ENCODE peak calls at places on chromosomes 11 and 22, in ten cellular contexts. One of them, this sample, is unnamed.

GRCh38 chr11:14593671-14594070 is 49.9 kb upstream of the PDE3B start:
- DNase-seq in AG09309: no peak
- DNase-seq in psoas muscle: no peak
- DNase-seq in Peyer's patch: no peak
- DNase-seq in RWPE2: no peak
- DNase-seq in activated CD8-positive, alpha-beta T cell treated with anti-CD3 and anti-CD28 coated beads for 36 hours: no peak
- DNase-seq in chondrocyte: no peak
- DNase-seq in uterus: no peak
- DNase-seq in progenitor cell of endocrine pancreas: no peak
- DNase-seq in astrocyte of the spinal cord: no peak
- DNase-seq in this sample: no peak

GRCh38 chr11:65906602-65907001 is 6.4 kb upstream of the FOSL1 start:
- DNase-seq in uterus: no peak
- DNase-seq in activated CD8-positive, alpha-beta T cell treated with anti-CD3 and anti-CD28 coated beads for 36 hours: no peak
- DNase-seq in Peyer's patch: no peak
- DNase-seq in astrocyte of the spinal cord: no peak
- DNase-seq in AG09309: no peak
- DNase-seq in progenitor cell of endocrine pancreas: no peak
- DNase-seq in psoas muscle: no peak
- DNase-seq in chondrocyte: no peak
- DNase-seq in RWPE2: no peak
- DNase-seq in this sample: no peak

GRCh38 chr22:49968313-49968830 is 7.8 kb downstream of the PIM3 start:
- DNase-seq in progenitor cell of endocrine pancreas: no peak
- DNase-seq in chondrocyte: peak; percentile 85
- DNase-seq in Peyer's patch: peak; percentile 46
- DNase-seq in AG09309: no peak
- DNase-seq in uterus: peak; percentile 24
- DNase-seq in activated CD8-positive, alpha-beta T cell treated with anti-CD3 and anti-CD28 coated beads for 36 hours: no peak
- DNase-seq in psoas muscle: peak; percentile 60
- DNase-seq in RWPE2: no peak
- DNase-seq in astrocyte of the spinal cord: no peak
- DNase-seq in this sample: no peak

GRCh38 chr11:65921876-65922275 is 2.6 kb downstream of the DRAP1 start:
- DNase-seq in activated CD8-positive, alpha-beta T cell treated with anti-CD3 and anti-CD28 coated beads for 36 hours: no peak
- DNase-seq in astrocyte of the spinal cord: no peak
- DNase-seq in psoas muscle: no peak
- DNase-seq in AG09309: no peak
- DNase-seq in chondrocyte: no peak
- DNase-seq in Peyer's patch: no peak
- DNase-seq in RWPE2: no peak
- DNase-seq in uterus: no peak
- DNase-seq in progenitor cell of endocrine pancreas: no peak
- DNase-seq in this sample: no peak

GRCh38 chr22:29751139-29751538 is 15.7 kb downstream of the ZMAT5 start:
- DNase-seq in progenitor cell of endocrine pancreas: no peak
- DNase-seq in activated CD8-positive, alpha-beta T cell treated with anti-CD3 and anti-CD28 coated beads for 36 hours: peak; percentile 41
- DNase-seq in uterus: no peak
- DNase-seq in RWPE2: no peak
- DNase-seq in Peyer's patch: no peak
- DNase-seq in psoas muscle: no peak
- DNase-seq in astrocyte of the spinal cord: no peak
- DNase-seq in chondrocyte: no peak
- DNase-seq in AG09309: no peak
- DNase-seq in this sample: no peak

GRCh38 chr11:10401275-10401674 is 53.8 kb upstream of the AMPD3 start:
- DNase-seq in AG09309: no peak
- DNase-seq in chondrocyte: no peak
- DNase-seq in activated CD8-positive, alpha-beta T cell treated with anti-CD3 and anti-CD28 coated beads for 36 hours: no peak
- DNase-seq in psoas muscle: no peak
- DNase-seq in astrocyte of the spinal cord: peak; percentile 41
- DNase-seq in uterus: no peak
- DNase-seq in Peyer's patch: no peak
- DNase-seq in RWPE2: no peak
- DNase-seq in progenitor cell of endocrine pancreas: no peak
- DNase-seq in this sample: no peak

GRCh38 chr11:122833133-122833470 is 5.2 kb upstream of the CRTAM start:
- DNase-seq in progenitor cell of endocrine pancreas: no peak
- DNase-seq in chondrocyte: no peak
- DNase-seq in RWPE2: no peak
- DNase-seq in astrocyte of the spinal cord: no peak
- DNase-seq in uterus: no peak
- DNase-seq in AG09309: no peak
- DNase-seq in Peyer's patch: no peak
- DNase-seq in psoas muscle: no peak
- DNase-seq in activated CD8-positive, alpha-beta T cell treated with anti-CD3 and anti-CD28 coated beads for 36 hours: no peak
- DNase-seq in this sample: no peak

GRCh38 chr22:25564979-25565677 is 653 bp downstream of the GRK3 start:
- DNase-seq in AG09309: no peak
- DNase-seq in uterus: peak; percentile 43
- DNase-seq in astrocyte of the spinal cord: no peak
- DNase-seq in progenitor cell of endocrine pancreas: peak; percentile 22
- DNase-seq in Peyer's patch: peak; percentile 48
- DNase-seq in RWPE2: no peak
- DNase-seq in activated CD8-positive, alpha-beta T cell treated with anti-CD3 and anti-CD28 coated beads for 36 hours: peak; percentile 44
- DNase-seq in chondrocyte: no peak
- DNase-seq in psoas muscle: peak; percentile 59
- DNase-seq in this sample: no peak

GRCh38 chr11:45280449-45280848 is 5.7 kb downstream of the SYT13 start:
- DNase-seq in chondrocyte: no peak
- DNase-seq in activated CD8-positive, alpha-beta T cell treated with anti-CD3 and anti-CD28 coated beads for 36 hours: peak; percentile 9
- DNase-seq in Peyer's patch: no peak
- DNase-seq in AG09309: no peak
- DNase-seq in progenitor cell of endocrine pancreas: no peak
- DNase-seq in uterus: no peak
- DNase-seq in RWPE2: no peak
- DNase-seq in psoas muscle: no peak
- DNase-seq in astrocyte of the spinal cord: peak; percentile 20
- DNase-seq in this sample: no peak

GRCh38 chr11:74019860-74020259 is 11.0 kb upstream of the UCP3 start:
- DNase-seq in AG09309: no peak
- DNase-seq in RWPE2: no peak
- DNase-seq in uterus: no peak
- DNase-seq in chondrocyte: no peak
- DNase-seq in activated CD8-positive, alpha-beta T cell treated with anti-CD3 and anti-CD28 coated beads for 36 hours: peak; percentile 90
- DNase-seq in progenitor cell of endocrine pancreas: no peak
- DNase-seq in psoas muscle: no peak
- DNase-seq in Peyer's patch: no peak
- DNase-seq in astrocyte of the spinal cord: peak; percentile 21
- DNase-seq in this sample: no peak

GRCh38 chr11:2390091-2390870 is 10.3 kb upstream of the TSSC4 start:
- DNase-seq in uterus: no peak
- DNase-seq in psoas muscle: peak; percentile 78
- DNase-seq in Peyer's patch: no peak
- DNase-seq in activated CD8-positive, alpha-beta T cell treated with anti-CD3 and anti-CD28 coated beads for 36 hours: no peak
- DNase-seq in astrocyte of the spinal cord: no peak
- DNase-seq in RWPE2: no peak
- DNase-seq in chondrocyte: no peak
- DNase-seq in AG09309: no peak
- DNase-seq in progenitor cell of endocrine pancreas: no peak
- DNase-seq in this sample: no peak
- TF ChIP-seq CTCF in uterus: no peak
- TF ChIP-seq CTCF in psoas muscle: no peak
- TF ChIP-seq CTCF in Peyer's patch: no peak
- TF ChIP-seq CTCF in activated CD8-positive, alpha-beta T cell treated with anti-CD3 and anti-CD28 coated beads for 36 hours: no peak
- TF ChIP-seq CTCF in astrocyte of the spinal cord: no peak
- TF ChIP-seq CTCF in RWPE2: no peak
- TF ChIP-seq CTCF in chondrocyte: no peak
- TF ChIP-seq CTCF in AG09309: no peak
- TF ChIP-seq CTCF in progenitor cell of endocrine pancreas: no peak
- TF ChIP-seq CTCF in this sample: no peak

DNA sequence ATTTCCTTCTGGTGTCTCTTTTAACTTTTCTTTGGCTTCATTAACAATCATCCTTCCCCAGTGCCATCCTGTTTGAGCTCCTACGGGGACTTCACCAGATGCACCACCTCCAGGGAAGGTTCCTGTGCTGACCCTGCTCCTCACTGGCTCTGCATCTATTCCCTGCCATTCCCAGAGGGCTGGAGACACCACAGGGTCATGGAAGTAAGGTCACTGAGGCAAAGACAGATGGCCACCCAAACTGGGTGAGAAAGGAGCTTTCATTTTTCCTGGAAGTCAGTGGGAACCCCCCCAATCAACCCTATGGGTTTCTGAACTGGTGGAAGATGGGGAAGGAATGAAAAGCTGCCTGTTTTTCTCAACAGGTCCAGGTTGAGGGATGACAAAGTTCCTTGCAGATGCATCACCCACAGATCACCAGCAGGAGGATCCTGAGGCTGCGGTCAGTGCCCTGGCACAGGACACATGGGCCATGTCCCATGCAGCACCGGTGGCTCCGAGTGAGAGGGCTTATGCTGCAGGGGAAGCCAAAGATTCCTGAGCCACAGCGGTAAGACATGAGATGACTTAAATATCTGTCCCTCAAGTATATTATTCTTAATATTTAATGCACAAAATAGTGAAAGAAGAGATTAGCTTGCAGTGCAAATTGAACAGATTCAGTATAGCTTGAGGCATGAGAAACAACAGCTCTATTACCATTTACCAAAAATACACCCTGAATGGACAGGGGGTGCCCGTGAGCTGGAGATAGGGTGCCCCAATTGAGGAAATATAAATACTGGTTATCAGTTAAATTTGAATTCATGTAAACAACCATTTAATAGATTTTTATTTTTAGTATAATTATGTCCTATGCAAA is 73.0 kb upstream of the VPREB1 start:
- DNase-seq in Peyer's patch: no peak
- DNase-seq in astrocyte of the spinal cord: no peak
- DNase-seq in uterus: no peak
- DNase-seq in psoas muscle: no peak
- DNase-seq in activated CD8-positive, alpha-beta T cell treated with anti-CD3 and anti-CD28 coated beads for 36 hours: no peak
- DNase-seq in RWPE2: no peak
- DNase-seq in chondrocyte: no peak
- DNase-seq in progenitor cell of endocrine pancreas: no peak
- DNase-seq in AG09309: no peak
- DNase-seq in this sample: no peak
- TF ChIP-seq CTCF in Peyer's patch: no peak
- TF ChIP-seq CTCF in astrocyte of the spinal cord: peak; percentile 47
- TF ChIP-seq CTCF in uterus: no peak
- TF ChIP-seq CTCF in psoas muscle: no peak
- TF ChIP-seq CTCF in activated CD8-positive, alpha-beta T cell treated with anti-CD3 and anti-CD28 coated beads for 36 hours: no peak
- TF ChIP-seq CTCF in RWPE2: peak; percentile 28
- TF ChIP-seq CTCF in chondrocyte: peak; percentile 62
- TF ChIP-seq CTCF in progenitor cell of endocrine pancreas: peak; percentile 51
- TF ChIP-seq CTCF in AG09309: peak; percentile 26
- TF ChIP-seq CTCF in this sample: peak; percentile 71

GRCh38 chr11:117823294-117823940 is 1.1 kb downstream of the FXYD2 start:
- DNase-seq in RWPE2: peak; percentile 33
- DNase-seq in astrocyte of the spinal cord: no peak
- DNase-seq in uterus: peak; percentile 29
- DNase-seq in activated CD8-positive, alpha-beta T cell treated with anti-CD3 and anti-CD28 coated beads for 36 hours: peak; percentile 72
- DNase-seq in Peyer's patch: peak; percentile 47
- DNase-seq in AG09309: no peak
- DNase-seq in progenitor cell of endocrine pancreas: no peak
- DNase-seq in psoas muscle: peak; percentile 51
- DNase-seq in chondrocyte: peak; percentile 87
- DNase-seq in this sample: no peak
- TF ChIP-seq CTCF in RWPE2: no peak
- TF ChIP-seq CTCF in astrocyte of the spinal cord: peak; percentile 14
- TF ChIP-seq CTCF in uterus: no peak
- TF ChIP-seq CTCF in activated CD8-positive, alpha-beta T cell treated with anti-CD3 and anti-CD28 coated beads for 36 hours: peak; percentile 45
- TF ChIP-seq CTCF in Peyer's patch: peak; percentile 33
- TF ChIP-seq CTCF in AG09309: no peak
- TF ChIP-seq CTCF in progenitor cell of endocrine pancreas: peak; percentile 38
- TF ChIP-seq CTCF in psoas muscle: no peak
- TF ChIP-seq CTCF in chondrocyte: peak; percentile 50
- TF ChIP-seq CTCF in this sample: peak; percentile 50

GRCh38 chr11:706439-706956 is 467 bp downstream of the EPS8L2 start:
- DNase-seq in AG09309: no peak
- DNase-seq in Peyer's patch: no peak
- DNase-seq in progenitor cell of endocrine pancreas: no peak
- DNase-seq in astrocyte of the spinal cord: peak; percentile 34
- DNase-seq in chondrocyte: peak; percentile 87
- DNase-seq in uterus: no peak
- DNase-seq in psoas muscle: no peak
- DNase-seq in RWPE2: peak; percentile 79
- DNase-seq in activated CD8-positive, alpha-beta T cell treated with anti-CD3 and anti-CD28 coated beads for 36 hours: no peak
- DNase-seq in this sample: peak; percentile 33

GRCh38 chr11:705646-706438 is at the start of gene EPS8L2:
- DNase-seq in Peyer's patch: peak; percentile 89
- DNase-seq in chondrocyte: peak; percentile 87
- DNase-seq in RWPE2: peak; percentile 81
- DNase-seq in astrocyte of the spinal cord: no peak
- DNase-seq in AG09309: no peak
- DNase-seq in uterus: no peak
- DNase-seq in psoas muscle: no peak
- DNase-seq in activated CD8-positive, alpha-beta T cell treated with anti-CD3 and anti-CD28 coated beads for 36 hours: peak; percentile 20
- DNase-seq in progenitor cell of endocrine pancreas: no peak
- DNase-seq in this sample: no peak

GRCh38 chr11:707817-708420 is 1.9 kb downstream of the EPS8L2 start:
- DNase-seq in AG09309: no peak
- DNase-seq in astrocyte of the spinal cord: no peak
- DNase-seq in uterus: no peak
- DNase-seq in Peyer's patch: no peak
- DNase-seq in RWPE2: peak; percentile 69
- DNase-seq in activated CD8-positive, alpha-beta T cell treated with anti-CD3 and anti-CD28 coated beads for 36 hours: no peak
- DNase-seq in chondrocyte: peak; percentile 88
- DNase-seq in progenitor cell of endocrine pancreas: no peak
- DNase-seq in psoas muscle: no peak
- DNase-seq in this sample: no peak

GRCh38 chr11:708511-708910 is 2.5 kb downstream of the EPS8L2 start:
- DNase-seq in chondrocyte: peak; percentile 83
- DNase-seq in activated CD8-positive, alpha-beta T cell treated with anti-CD3 and anti-CD28 coated beads for 36 hours: no peak
- DNase-seq in astrocyte of the spinal cord: no peak
- DNase-seq in psoas muscle: no peak
- DNase-seq in uterus: no peak
- DNase-seq in Peyer's patch: no peak
- DNase-seq in RWPE2: peak; percentile 55
- DNase-seq in AG09309: no peak
- DNase-seq in progenitor cell of endocrine pancreas: no peak
- DNase-seq in this sample: no peak

DNA sequence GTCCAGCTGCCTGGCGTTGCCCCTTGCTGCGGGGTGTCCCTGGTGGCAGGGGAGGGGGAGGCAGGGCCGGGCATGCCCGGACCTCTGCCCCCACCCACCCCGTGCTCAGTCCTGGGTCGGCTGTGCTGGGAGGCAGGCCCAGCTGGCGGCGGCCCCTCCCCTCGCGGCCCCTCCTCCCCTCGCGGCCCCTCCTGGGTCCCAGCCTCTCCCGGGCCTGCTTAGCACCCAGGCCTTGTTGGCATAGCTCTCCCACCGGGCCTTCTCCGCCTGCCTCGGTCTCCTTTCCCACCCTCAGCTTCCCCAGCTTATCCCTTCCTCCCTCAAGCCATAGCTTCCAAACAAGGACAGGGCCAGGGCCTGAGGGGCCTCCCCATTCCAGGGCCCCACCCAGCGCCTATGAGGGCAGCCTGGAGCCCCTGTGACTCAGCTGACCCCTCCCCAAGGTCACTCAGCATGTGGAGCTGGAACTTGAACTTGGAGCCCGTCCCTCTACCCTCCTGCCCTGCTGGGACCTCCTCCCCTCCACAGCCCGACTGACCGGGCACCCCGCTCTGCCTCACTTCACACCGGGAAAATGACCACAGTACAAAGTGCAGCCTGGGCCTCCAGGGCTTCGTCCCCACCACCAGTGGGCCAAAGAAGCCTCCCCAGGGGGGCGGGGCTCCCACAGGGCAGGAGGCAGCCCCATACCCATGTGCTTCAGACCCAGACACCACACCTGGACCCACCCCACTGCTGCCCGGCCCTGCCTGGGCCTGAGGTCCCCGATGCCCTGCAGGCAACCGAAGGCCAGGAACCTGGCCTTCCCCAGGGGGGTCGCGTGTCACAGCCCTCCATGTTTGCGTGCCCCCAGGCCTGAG is 1.2 kb downstream of the EPS8L2 start:
- DNase-seq in activated CD8-positive, alpha-beta T cell treated with anti-CD3 and anti-CD28 coated beads for 36 hours: no peak
- DNase-seq in uterus: no peak
- DNase-seq in astrocyte of the spinal cord: peak; percentile 24
- DNase-seq in RWPE2: peak; percentile 83
- DNase-seq in AG09309: no peak
- DNase-seq in psoas muscle: no peak
- DNase-seq in Peyer's patch: peak; percentile 83
- DNase-seq in chondrocyte: peak; percentile 86
- DNase-seq in progenitor cell of endocrine pancreas: no peak
- DNase-seq in this sample: no peak
- TF ChIP-seq CTCF in activated CD8-positive, alpha-beta T cell treated with anti-CD3 and anti-CD28 coated beads for 36 hours: no peak
- TF ChIP-seq CTCF in uterus: no peak
- TF ChIP-seq CTCF in astrocyte of the spinal cord: peak; percentile 22
- TF ChIP-seq CTCF in RWPE2: no peak
- TF ChIP-seq CTCF in AG09309: peak; percentile 15
- TF ChIP-seq CTCF in psoas muscle: no peak
- TF ChIP-seq CTCF in Peyer's patch: no peak
- TF ChIP-seq CTCF in chondrocyte: peak; percentile 71
- TF ChIP-seq CTCF in progenitor cell of endocrine pancreas: peak; percentile 49
- TF ChIP-seq CTCF in this sample: peak; percentile 60